ENCODE peak calls at places on chromosome 16, in six cellular contexts. Z, U, H, S, V and M are unnamed samples.

GRCh38 chr16:15879255-15879804 is 9.1 kb downstream of the CEP20 start:
- DNase-seq in Z (no peak), U (no peak), H (no peak), S (no peak), V (no peak), M (no peak)

GRCh38 chr16:22664561-22664997 is 149.4 kb upstream of the HS3ST2 start:
- DNase-seq in Z (no peak), U (no peak), H (no peak), S (no peak), V (no peak), M (no peak)

GRCh38 chr16:77585852-77586251 is 136.5 kb upstream of the NUDT7 start:
- DNase-seq in Z (no peak), U (no peak), H (peak), S (no peak), V (no peak), M (no peak)

GRCh38 chr16:88390760-88391496 is 8.2 kb downstream of the ZNF469 start:
- DNase-seq in Z (no peak), U (no peak), H (no peak), S (no peak), V (peak), M (no peak)

GRCh38 chr16:88426018-88426417 is 27.1 kb upstream of the ZFPM1 start:
- DNase-seq in Z (no peak), U (no peak), H (no peak), S (no peak), V (peak), M (no peak)

GRCh38 chr16:72939247-72939646 is 108.7 kb downstream of the ZFHX3 start:
- DNase-seq in Z (no peak), U (peak), H (no peak), S (no peak), V (no peak), M (peak)

GRCh38 chr16:82801361-82801760 is 174.6 kb downstream of the CDH13 start:
- DNase-seq in Z (no peak), U (no peak), H (no peak), S (no peak), V (no peak), M (no peak)

GRCh38 chr16:72932050-72932449 is 115.9 kb downstream of the ZFHX3 start:
- DNase-seq in Z (no peak), U (peak), H (no peak), S (no peak), V (no peak), M (no peak)

GRCh38 chr16:78982344-78982743 is 618.2 kb downstream of the MAF start:
- DNase-seq in Z (no peak), U (no peak), H (no peak), S (no peak), V (no peak), M (no peak)

GRCh38 chr16:83606486-83607030 is 201.2 kb upstream of the HSBP1 start:
- DNase-seq in Z (no peak), U (no peak), H (peak), S (no peak), V (no peak), M (no peak)

GRCh38 chr16:80932725-80933124 is 74.0 kb downstream of the CMC2 start:
- DNase-seq in Z (peak), U (peak), H (no peak), S (no peak), V (no peak), M (no peak)

GRCh38 chr16:67035364-67035763 is 6.4 kb downstream of the CBFB start:
- DNase-seq in Z (no peak), U (no peak), H (no peak), S (no peak), V (no peak), M (no peak)

GRCh38 chr16:79639576-79640311 is 39.2 kb upstream of the MAF start:
- DNase-seq in Z (peak), U (no peak), H (no peak), S (no peak), V (peak), M (no peak)

GRCh38 chr16:23013484-23013883 is 135.8 kb downstream of the USP31 start:
- DNase-seq in Z (no peak), U (no peak), H (peak), S (no peak), V (no peak), M (no peak)

GRCh38 chr16:53099318-53100130 is 44.7 kb downstream of the CHD9 start:
- DNase-seq in Z (peak), U (peak), H (peak), S (no peak), V (peak), M (peak)

GRCh38 chr16:30956601-30957455 is 726 bp upstream of the SETD1A start:
- DNase-seq in Z (peak), U (peak), H (peak), S (no peak), V (peak), M (peak)

GRCh38 chr16:30961384-30961783 is 3.8 kb downstream of the SETD1A start:
- DNase-seq in Z (no peak), U (no peak), H (no peak), S (no peak), V (no peak), M (no peak)

GRCh38 chr16:30958164-30959083 is 870 bp downstream of the SETD1A start:
- DNase-seq in Z (peak), U (no peak), H (peak), S (no peak), V (no peak), M (peak)

GRCh38 chr16:30954993-30955392 is 2.6 kb upstream of the SETD1A start:
- DNase-seq in Z (no peak), U (no peak), H (no peak), S (no peak), V (no peak), M (no peak)

DNA sequence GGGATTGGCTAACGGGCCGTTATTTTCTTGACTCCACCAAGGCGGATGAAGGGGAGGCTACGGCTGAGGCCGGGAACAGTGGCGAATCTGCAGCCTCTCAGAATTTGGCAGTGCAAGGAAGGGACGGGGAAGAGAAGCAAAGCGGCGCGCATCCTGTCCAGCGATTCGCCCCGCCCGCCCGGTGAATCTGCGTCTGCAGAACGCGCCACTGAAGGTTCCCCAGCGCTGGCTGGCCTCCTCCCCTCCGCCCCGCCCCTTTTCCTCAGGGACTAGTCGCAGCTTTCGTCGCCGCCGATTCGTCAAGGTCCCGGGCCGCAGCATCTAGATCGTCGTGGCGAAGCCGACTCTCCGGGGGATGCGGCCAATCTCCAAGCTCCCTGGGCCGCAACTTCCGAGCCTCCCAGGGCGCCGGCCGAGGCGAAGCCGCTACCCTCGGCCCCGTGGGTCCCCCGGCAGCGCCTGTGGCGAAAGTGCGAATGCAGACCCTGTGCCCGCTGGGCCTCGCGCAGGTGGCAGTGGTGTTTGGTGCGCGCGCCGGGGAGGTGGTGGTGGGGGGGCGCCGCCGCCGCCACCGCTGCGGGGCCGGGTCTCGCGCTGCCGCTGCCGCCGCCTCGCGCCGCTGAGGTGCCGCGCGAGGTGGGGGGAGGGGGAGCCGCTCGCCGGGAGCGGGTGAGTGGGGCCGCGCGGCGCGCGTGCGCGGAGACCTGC is at the start of gene SETD1A:
- DNase-seq in Z (peak), U (peak), H (peak), S (no peak), V (peak), M (peak)
- TF ChIP-seq POLR2A in Z (no peak), U (peak), H (no peak), S (peak), V (no peak), M (no peak)

GRCh38 chr16:11225677-11226549 is 30.1 kb downstream of the SOCS1 start:
- DNase-seq in Z (no peak), U (no peak), H (no peak), S (no peak), V (peak), M (no peak)

GRCh38 chr16:11229906-11230305 is 26.1 kb downstream of the SOCS1 start:
- DNase-seq in Z (peak), U (no peak), H (no peak), S (no peak), V (no peak), M (no peak)

GRCh38 chr16:11224096-11224893 is 31.7 kb downstream of the SOCS1 start:
- DNase-seq in Z (peak), U (peak), H (no peak), S (no peak), V (peak), M (peak)

GRCh38 chr16:11229432-11229831 is 26.6 kb downstream of the SOCS1 start:
- DNase-seq in Z (no peak), U (no peak), H (no peak), S (no peak), V (no peak), M (no peak)

DNA sequence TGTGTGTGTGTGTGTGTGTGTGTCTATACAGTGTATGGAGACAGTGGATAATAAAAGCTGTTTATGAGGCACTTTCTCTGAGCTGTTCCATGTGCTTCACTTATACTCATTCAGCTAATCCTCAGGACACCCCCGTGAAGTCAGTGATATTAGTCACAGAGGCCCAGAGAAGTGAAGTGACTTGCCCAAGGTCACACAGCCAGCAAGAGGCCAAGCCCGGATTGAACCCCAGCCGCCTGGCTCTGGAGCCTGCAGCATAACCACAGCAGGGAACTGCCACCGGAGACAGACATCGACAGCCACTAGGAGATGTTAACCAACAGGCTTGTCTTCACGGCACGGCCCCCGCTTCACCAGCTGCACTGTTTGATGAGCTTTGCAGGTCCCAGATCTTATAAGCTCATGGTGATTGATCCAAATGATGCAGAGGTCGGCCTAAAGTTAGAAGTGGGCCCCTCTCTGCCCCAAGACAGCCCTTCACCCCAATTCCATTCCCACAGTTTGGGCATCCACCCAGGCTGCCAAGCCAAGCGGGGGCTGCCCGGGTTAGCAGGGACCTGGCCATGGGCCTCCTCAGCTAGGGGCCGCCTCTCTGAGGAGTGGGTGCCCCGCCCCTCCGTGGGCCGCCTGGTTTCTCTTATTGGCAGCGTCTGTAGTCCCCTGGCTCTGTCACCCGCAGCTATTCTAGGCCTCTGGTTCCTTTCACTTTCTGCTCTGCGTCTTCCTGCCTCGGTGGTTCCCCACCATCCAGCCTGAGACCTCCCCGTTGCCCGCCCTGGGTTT is 30.9 kb downstream of the SOCS1 start:
- DNase-seq in Z (peak), U (no peak), H (no peak), S (no peak), V (peak), M (peak)
- TF ChIP-seq POLR2AphosphoS5 in Z (no peak), U (no peak), H (no peak), S (peak), V (peak), M (peak)

GRCh38 chr16:58392215-58393137 is at the start of gene GINS3:
- DNase-seq in Z (peak), U (peak), H (peak), S (no peak), V (peak), M (peak)
- TF ChIP-seq POLR2A in Z (no peak), U (no peak), H (no peak), S (no peak), V (no peak), M (no peak)

GRCh38 chr16:29848420-29849297 is 14.4 kb downstream of the CDIPT start:
- DNase-seq in Z (peak), U (peak), H (peak), S (no peak), V (peak), M (peak)
- TF ChIP-seq POLR2AphosphoS5 in Z (peak), U (no peak), H (no peak), S (peak), V (peak), M (peak)

GRCh38 chr16:8950580-8951077 is 13.1 kb downstream of the USP7 start:
- DNase-seq in Z (no peak), U (no peak), H (no peak), S (no peak), V (no peak), M (no peak)
- TF ChIP-seq POLR2A in Z (no peak), U (no peak), H (no peak), S (no peak), V (no peak), M (no peak)

GRCh38 chr16:324451-325334 is 27.8 kb downstream of the AXIN1 start:
- DNase-seq in Z (no peak), U (no peak), H (no peak), S (no peak), V (peak), M (peak)
- TF ChIP-seq POLR2AphosphoS5 in Z (no peak), U (no peak), H (no peak), S (no peak), V (no peak), M (peak)

GRCh38 chr16:400061-400540 is 1.6 kb upstream of the DECR2 start:
- DNase-seq in Z (no peak), U (no peak), H (no peak), S (no peak), V (no peak), M (peak)

GRCh38 chr16:404971-405486 is 3.3 kb downstream of the DECR2 start:
- DNase-seq in Z (no peak), U (no peak), H (no peak), S (no peak), V (no peak), M (no peak)

GRCh38 chr16:399278-400019 is 2.2 kb upstream of the DECR2 start:
- DNase-seq in Z (no peak), U (no peak), H (no peak), S (no peak), V (no peak), M (no peak)

GRCh38 chr16:398551-399277 is 1.7 kb downstream of the NME4 start:
- DNase-seq in Z (no peak), U (no peak), H (no peak), S (no peak), V (peak), M (no peak)

GRCh38 chr16:401468-402348 is at the start of gene DECR2:
- DNase-seq in Z (peak), U (peak), H (no peak), S (peak), V (peak), M (peak)
- TF ChIP-seq POLR2A in Z (no peak), U (peak), H (peak), S (peak), V (peak), M (peak)

GRCh38 chr16:1792836-1793577 is 498 bp downstream of the IGFALS start:
- DNase-seq in Z (no peak), U (no peak), H (no peak), S (no peak), V (peak), M (peak)

GRCh38 chr16:1793578-1794220 is at the start of gene IGFALS:
- DNase-seq in Z (peak), U (no peak), H (no peak), S (no peak), V (peak), M (no peak)

GRCh38 chr16:1791943-1792812 is 1.3 kb downstream of the IGFALS start:
- DNase-seq in Z (no peak), U (peak), H (no peak), S (no peak), V (peak), M (peak)

GRCh38 chr16:1794221-1794871 is 841 bp upstream of the IGFALS start:
- DNase-seq in Z (peak), U (peak), H (no peak), S (no peak), V (peak), M (peak)

GRCh38 chr16:1794908-1795666 is 1.6 kb upstream of the IGFALS start:
- DNase-seq in Z (no peak), U (no peak), H (no peak), S (no peak), V (peak), M (peak)
- TF ChIP-seq POLR2AphosphoS5 in Z (no peak), U (no peak), H (no peak), S (no peak), V (no peak), M (no peak)

GRCh38 chr16:27405546-27406451 is 3.8 kb downstream of the IL21R start:
- DNase-seq in Z (no peak), U (no peak), H (no peak), S (peak), V (peak), M (no peak)
- TF ChIP-seq POLR2A in Z (no peak), U (no peak), H (no peak), S (no peak), V (no peak), M (no peak)

DNA sequence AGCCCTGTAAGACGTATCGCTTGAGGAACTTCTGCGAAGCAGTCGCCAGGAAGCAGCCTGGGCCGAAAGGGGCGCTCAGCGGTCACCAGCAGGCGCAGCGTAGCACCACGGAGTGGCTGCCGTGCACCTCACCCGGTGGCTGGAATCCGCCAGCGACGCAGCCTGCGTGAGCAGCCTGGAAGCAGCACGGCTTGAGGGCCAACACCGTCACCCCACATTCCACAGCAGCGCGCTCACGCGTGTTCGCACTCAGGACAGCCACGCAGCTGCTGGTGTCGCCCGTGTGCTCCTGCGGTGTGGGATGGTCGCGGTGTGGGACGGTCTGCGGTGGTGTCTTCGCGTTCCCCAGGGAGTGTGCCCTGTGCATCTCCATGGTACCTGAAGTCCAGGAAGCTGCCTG is 9.6 kb downstream of the UBE2I start:
- DNase-seq in Z (no peak), U (no peak), H (no peak), S (no peak), V (peak), M (no peak)
- TF ChIP-seq POLR2AphosphoS5 in Z (no peak), U (no peak), H (no peak), S (no peak), V (no peak), M (peak)